ENCODE peak calls at places on chromosomes 11 and 22, in eight cellular contexts. C is heart right ventricle; B is stimulated activated effector memory CD8-positive, alpha-beta T cell treated with anti-CD3 and anti-CD28 coated beads, Interleukin-12 subunit alpha, Interleukin-12 subunit beta, amount 100 ng/mL, for 72 hours; O is nucleus accumbens; U is HT1080; P is caudate nucleus; Z is H7; M is right lobe of liver. R is an unnamed sample.

GRCh38 chr22:31853736-31854500 is 90.4 kb upstream of the YWHAH start:
- DNase-seq in C (no peak), B (no peak), O (no peak), U (no peak), P (no peak), Z (no peak), M (no peak), R (no peak)

GRCh38 chr22:20438066-20438677 is 547 bp upstream of the SCARF2 start:
- DNase-seq in C (no peak), B (no peak), O (no peak), U (no peak), P (no peak), Z (peak; percentile 88), M (peak; percentile 55), R (peak; percentile 75)

GRCh38 chr11:61797263-61797944 is 4.7 kb downstream of the FEN1 start:
- DNase-seq in C (peak; percentile 51), B (peak; percentile 43), O (no peak), U (peak; percentile 68), P (peak; percentile 25), Z (peak; percentile 83), M (peak; percentile 57), R (peak; percentile 80)

GRCh38 chr11:64900263-64900678 is 16.7 kb downstream of the ATG2A start:
- DNase-seq in C (no peak), B (no peak), O (no peak), U (peak; percentile 91), P (no peak), Z (peak; percentile 51), M (no peak), R (no peak)

GRCh38 chr11:44619931-44620725 is 54.7 kb downstream of the CD82 start:
- DNase-seq in C (no peak), B (no peak), O (no peak), U (no peak), P (no peak), Z (peak; percentile 37), M (peak; percentile 46), R (no peak)

GRCh38 chr22:37484115-37485005 is 1.8 kb downstream of the MFNG start:
- DNase-seq in C (peak; percentile 75), B (peak; percentile 49), O (no peak), U (no peak), P (no peak), Z (peak; percentile 70), M (peak; percentile 91), R (no peak)

GRCh38 chr11:47417712-47418111 is 8.5 kb downstream of the PSMC3 start:
- DNase-seq in C (no peak), B (no peak), O (no peak), U (no peak), P (no peak), Z (no peak), M (no peak), R (no peak)

GRCh38 chr11:19766810-19767209 is 54.2 kb downstream of the NAV2 start:
- DNase-seq in C (no peak), B (no peak), O (no peak), U (no peak), P (no peak), Z (no peak), M (no peak), R (no peak)

GRCh38 chr22:37304595-37305343 is 22.5 kb downstream of the CYTH4 start:
- DNase-seq in C (no peak), B (no peak), O (no peak), U (peak; percentile 68), P (no peak), Z (peak; percentile 86), M (no peak), R (peak; percentile 62)

GRCh38 chr11:111707039-111707690 is 59.0 kb downstream of the PPP2R1B start:
- DNase-seq in C (peak; percentile 38), B (no peak), O (no peak), U (no peak), P (no peak), Z (no peak), M (peak; percentile 67), R (no peak)

GRCh38 chr11:82756765-82757650 is 23.3 kb upstream of the FAM181B start:
- DNase-seq in C (no peak), B (no peak), O (no peak), U (no peak), P (peak; percentile 19), Z (no peak), M (no peak), R (no peak)

GRCh38 chr11:77159219-77159936 is 31.3 kb downstream of the MYO7A start:
- DNase-seq in C (no peak), B (no peak), O (no peak), U (no peak), P (no peak), Z (no peak), M (peak; percentile 33), R (no peak)